ENCODE peak calls at places on chromosome X, in nine cellular contexts. One of them, this sample, is unnamed.

GRCh38 chrX:10939384-10939783 is 171.7 kb upstream of the HCCS start:
- DNase-seq in CD8-positive, alpha-beta memory T cell: no peak
- DNase-seq in heart left ventricle: no peak
- DNase-seq in HepG2: peak; percentile 64
- DNase-seq in mucosa of descending colon: no peak
- DNase-seq in cardiac muscle cell: no peak
- DNase-seq in stomach: no peak
- DNase-seq in dorsolateral prefrontal cortex: no peak
- DNase-seq in fibroblast of lung: no peak
- DNase-seq in this sample: no peak

GRCh38 chrX:46803140-46803539 is 33.7 kb upstream of the RP2 start:
- DNase-seq in CD8-positive, alpha-beta memory T cell: no peak
- DNase-seq in heart left ventricle: no peak
- DNase-seq in HepG2: peak; percentile 15
- DNase-seq in mucosa of descending colon: no peak
- DNase-seq in cardiac muscle cell: no peak
- DNase-seq in stomach: no peak
- DNase-seq in dorsolateral prefrontal cortex: no peak
- DNase-seq in fibroblast of lung: peak; percentile 12
- DNase-seq in this sample: no peak

GRCh38 chrX:20067709-20068315 is 48.9 kb downstream of the MAP7D2 start:
- DNase-seq in CD8-positive, alpha-beta memory T cell: no peak
- DNase-seq in heart left ventricle: peak; percentile 73
- DNase-seq in HepG2: no peak
- DNase-seq in mucosa of descending colon: peak; percentile 47
- DNase-seq in cardiac muscle cell: peak; percentile 86
- DNase-seq in stomach: peak; percentile 90
- DNase-seq in dorsolateral prefrontal cortex: peak; percentile 56
- DNase-seq in fibroblast of lung: peak; percentile 83
- DNase-seq in this sample: peak; percentile 87

GRCh38 chrX:113802837-113803236 is 781.0 kb upstream of the HTR2C start:
- DNase-seq in CD8-positive, alpha-beta memory T cell: no peak
- DNase-seq in heart left ventricle: no peak
- DNase-seq in HepG2: no peak
- DNase-seq in mucosa of descending colon: no peak
- DNase-seq in cardiac muscle cell: peak; percentile 67
- DNase-seq in stomach: no peak
- DNase-seq in dorsolateral prefrontal cortex: no peak
- DNase-seq in fibroblast of lung: no peak
- DNase-seq in this sample: no peak

GRCh38 chrX:85084770-85085393 is 81.2 kb downstream of the APOOL start:
- DNase-seq in CD8-positive, alpha-beta memory T cell: peak; percentile 4
- DNase-seq in heart left ventricle: no peak
- DNase-seq in HepG2: peak; percentile 11
- DNase-seq in mucosa of descending colon: peak; percentile 26
- DNase-seq in cardiac muscle cell: peak; percentile 40
- DNase-seq in stomach: no peak
- DNase-seq in dorsolateral prefrontal cortex: no peak
- DNase-seq in fibroblast of lung: peak; percentile 46
- DNase-seq in this sample: peak; percentile 33

GRCh38 chrX:73126240-73126639 is 46.9 kb upstream of the PABPC1L2A start:
- DNase-seq in CD8-positive, alpha-beta memory T cell: no peak
- DNase-seq in heart left ventricle: no peak
- DNase-seq in HepG2: no peak
- DNase-seq in mucosa of descending colon: peak; percentile 38
- DNase-seq in cardiac muscle cell: no peak
- DNase-seq in stomach: no peak
- DNase-seq in dorsolateral prefrontal cortex: no peak
- DNase-seq in fibroblast of lung: no peak
- DNase-seq in this sample: no peak

GRCh38 chrX:104310084-104310483 is 55.4 kb upstream of the ESX1 start:
- DNase-seq in CD8-positive, alpha-beta memory T cell: no peak
- DNase-seq in heart left ventricle: no peak
- DNase-seq in HepG2: no peak
- DNase-seq in mucosa of descending colon: peak; percentile 5
- DNase-seq in cardiac muscle cell: peak; percentile 53
- DNase-seq in stomach: no peak
- DNase-seq in dorsolateral prefrontal cortex: peak; percentile 35
- DNase-seq in fibroblast of lung: peak; percentile 54
- DNase-seq in this sample: peak; percentile 49

GRCh38 chrX:122579521-122579920 is 604.6 kb upstream of the GRIA3 start:
- DNase-seq in CD8-positive, alpha-beta memory T cell: no peak
- DNase-seq in heart left ventricle: no peak
- DNase-seq in HepG2: no peak
- DNase-seq in mucosa of descending colon: no peak
- DNase-seq in cardiac muscle cell: no peak
- DNase-seq in stomach: no peak
- DNase-seq in dorsolateral prefrontal cortex: no peak
- DNase-seq in fibroblast of lung: peak; percentile 1
- DNase-seq in this sample: peak; percentile 39

GRCh38 chrX:49754238-49754857 is 58.6 kb upstream of the PAGE1 start:
- DNase-seq in CD8-positive, alpha-beta memory T cell: peak; percentile 21
- DNase-seq in heart left ventricle: no peak
- DNase-seq in HepG2: peak; percentile 24
- DNase-seq in mucosa of descending colon: peak; percentile 36
- DNase-seq in cardiac muscle cell: peak; percentile 44
- DNase-seq in stomach: peak; percentile 46
- DNase-seq in dorsolateral prefrontal cortex: no peak
- DNase-seq in fibroblast of lung: peak; percentile 34
- DNase-seq in this sample: peak; percentile 17

GRCh38 chrX:34656842-34657780 is at the start of gene TMEM47:
- DNase-seq in CD8-positive, alpha-beta memory T cell: no peak
- DNase-seq in heart left ventricle: peak; percentile 80
- DNase-seq in HepG2: no peak
- DNase-seq in mucosa of descending colon: peak; percentile 62
- DNase-seq in cardiac muscle cell: peak; percentile 81
- DNase-seq in stomach: peak; percentile 71
- DNase-seq in dorsolateral prefrontal cortex: peak; percentile 28
- DNase-seq in fibroblast of lung: peak; percentile 72
- DNase-seq in this sample: peak; percentile 71

GRCh38 chrX:119488749-119489148 is 20.5 kb downstream of the SLC25A5 start:
- DNase-seq in CD8-positive, alpha-beta memory T cell: peak; percentile 21
- DNase-seq in heart left ventricle: no peak
- DNase-seq in HepG2: peak; percentile 27
- DNase-seq in mucosa of descending colon: peak; percentile 85
- DNase-seq in cardiac muscle cell: peak; percentile 65
- DNase-seq in stomach: peak; percentile 75
- DNase-seq in dorsolateral prefrontal cortex: peak; percentile 47
- DNase-seq in fibroblast of lung: peak; percentile 59
- DNase-seq in this sample: peak; percentile 46

GRCh38 chrX:151996329-151996728 is 21.9 kb upstream of the GABRE start:
- DNase-seq in CD8-positive, alpha-beta memory T cell: no peak
- DNase-seq in heart left ventricle: no peak
- DNase-seq in HepG2: no peak
- DNase-seq in mucosa of descending colon: peak; percentile 12
- DNase-seq in cardiac muscle cell: no peak
- DNase-seq in stomach: no peak
- DNase-seq in dorsolateral prefrontal cortex: no peak
- DNase-seq in fibroblast of lung: no peak
- DNase-seq in this sample: no peak

GRCh38 chrX:826026-826425 is 195.4 kb downstream of the SHOX start:
- DNase-seq in CD8-positive, alpha-beta memory T cell: no peak
- DNase-seq in heart left ventricle: no peak
- DNase-seq in HepG2: no peak
- DNase-seq in mucosa of descending colon: no peak
- DNase-seq in cardiac muscle cell: no peak
- DNase-seq in stomach: no peak
- DNase-seq in dorsolateral prefrontal cortex: no peak
- DNase-seq in fibroblast of lung: no peak
- DNase-seq in this sample: peak; percentile 44

GRCh38 chrX:106987488-106987887 is 12.5 kb downstream of the MORC4 start:
- DNase-seq in CD8-positive, alpha-beta memory T cell: no peak
- DNase-seq in heart left ventricle: no peak
- DNase-seq in HepG2: no peak
- DNase-seq in mucosa of descending colon: no peak
- DNase-seq in cardiac muscle cell: no peak
- DNase-seq in stomach: no peak
- DNase-seq in dorsolateral prefrontal cortex: no peak
- DNase-seq in fibroblast of lung: no peak
- DNase-seq in this sample: no peak

GRCh38 chrX:41449615-41450014 is 2.5 kb downstream of the NYX start:
- DNase-seq in CD8-positive, alpha-beta memory T cell: no peak
- DNase-seq in heart left ventricle: no peak
- DNase-seq in HepG2: no peak
- DNase-seq in mucosa of descending colon: no peak
- DNase-seq in cardiac muscle cell: no peak
- DNase-seq in stomach: no peak
- DNase-seq in dorsolateral prefrontal cortex: no peak
- DNase-seq in fibroblast of lung: peak; percentile 38
- DNase-seq in this sample: peak; percentile 16

GRCh38 chrX:76920621-76921020 is 493.1 kb downstream of the MAGEE1 start:
- DNase-seq in CD8-positive, alpha-beta memory T cell: no peak
- DNase-seq in heart left ventricle: no peak
- DNase-seq in HepG2: no peak
- DNase-seq in mucosa of descending colon: no peak
- DNase-seq in cardiac muscle cell: no peak
- DNase-seq in stomach: no peak
- DNase-seq in dorsolateral prefrontal cortex: no peak
- DNase-seq in fibroblast of lung: no peak
- DNase-seq in this sample: no peak

GRCh38 chrX:21047034-21047455 is 327.2 kb upstream of the CNKSR2 start:
- DNase-seq in CD8-positive, alpha-beta memory T cell: no peak
- DNase-seq in heart left ventricle: no peak
- DNase-seq in HepG2: no peak
- DNase-seq in mucosa of descending colon: no peak
- DNase-seq in cardiac muscle cell: no peak
- DNase-seq in stomach: no peak
- DNase-seq in dorsolateral prefrontal cortex: no peak
- DNase-seq in fibroblast of lung: no peak
- DNase-seq in this sample: no peak

GRCh38 chrX:115413246-115413878 is 123.8 kb downstream of the LUZP4 start:
- DNase-seq in CD8-positive, alpha-beta memory T cell: no peak
- DNase-seq in heart left ventricle: no peak
- DNase-seq in HepG2: no peak
- DNase-seq in mucosa of descending colon: no peak
- DNase-seq in cardiac muscle cell: no peak
- DNase-seq in stomach: no peak
- DNase-seq in dorsolateral prefrontal cortex: no peak
- DNase-seq in fibroblast of lung: peak; percentile 58
- DNase-seq in this sample: peak; percentile 74

DNA sequence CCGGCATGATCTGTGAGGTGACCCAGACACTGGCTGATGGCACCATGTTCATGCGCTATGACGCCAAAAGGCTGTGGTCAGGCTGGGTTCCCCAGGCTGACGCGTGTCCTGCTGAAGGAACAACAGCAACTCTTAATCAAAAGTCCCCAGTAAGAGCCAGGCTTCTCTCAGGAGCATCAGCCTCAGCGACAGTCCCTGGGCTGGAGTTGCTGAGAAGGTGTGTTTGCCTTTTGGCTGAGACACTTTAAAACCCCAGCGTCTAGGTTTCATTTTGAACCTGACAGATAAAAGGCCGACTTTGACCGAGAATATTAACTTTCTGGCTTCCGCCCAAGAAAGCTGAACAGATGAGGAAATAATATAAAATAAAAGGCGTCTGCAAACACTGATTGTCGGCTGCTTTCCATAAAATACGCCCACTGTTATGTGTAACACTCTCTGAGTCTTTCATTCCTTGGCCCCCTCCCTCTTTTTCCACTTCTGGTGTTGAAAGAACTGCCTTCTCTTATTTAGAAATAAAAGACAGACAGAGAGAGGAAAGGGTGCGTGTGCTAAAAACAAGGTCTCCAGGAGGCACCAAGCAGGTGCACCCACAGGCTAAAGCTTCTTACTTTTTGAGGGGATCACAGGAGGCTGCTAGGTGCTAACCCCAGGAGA is 373.6 kb downstream of the MID1IP1 start:
- DNase-seq in CD8-positive, alpha-beta memory T cell: peak; percentile 45
- DNase-seq in heart left ventricle: no peak
- DNase-seq in HepG2: no peak
- DNase-seq in mucosa of descending colon: peak; percentile 69
- DNase-seq in cardiac muscle cell: peak; percentile 34
- DNase-seq in stomach: peak; percentile 38
- DNase-seq in dorsolateral prefrontal cortex: no peak
- DNase-seq in fibroblast of lung: no peak
- DNase-seq in this sample: no peak
- H3K4me3 ChIP-seq in CD8-positive, alpha-beta memory T cell: peak overlapping the region; percentile 32
- H3K4me3 ChIP-seq in heart left ventricle: peak overlapping the region; percentile 12
- H3K4me3 ChIP-seq in HepG2: no peak overlapping the region
- H3K4me3 ChIP-seq in mucosa of descending colon: no peak overlapping the region
- H3K4me3 ChIP-seq in cardiac muscle cell: no peak overlapping the region
- H3K4me3 ChIP-seq in stomach: no peak overlapping the region
- H3K4me3 ChIP-seq in dorsolateral prefrontal cortex: no peak overlapping the region
- H3K4me3 ChIP-seq in fibroblast of lung: no peak overlapping the region
- H3K4me3 ChIP-seq in this sample: no peak overlapping the region

DNA sequence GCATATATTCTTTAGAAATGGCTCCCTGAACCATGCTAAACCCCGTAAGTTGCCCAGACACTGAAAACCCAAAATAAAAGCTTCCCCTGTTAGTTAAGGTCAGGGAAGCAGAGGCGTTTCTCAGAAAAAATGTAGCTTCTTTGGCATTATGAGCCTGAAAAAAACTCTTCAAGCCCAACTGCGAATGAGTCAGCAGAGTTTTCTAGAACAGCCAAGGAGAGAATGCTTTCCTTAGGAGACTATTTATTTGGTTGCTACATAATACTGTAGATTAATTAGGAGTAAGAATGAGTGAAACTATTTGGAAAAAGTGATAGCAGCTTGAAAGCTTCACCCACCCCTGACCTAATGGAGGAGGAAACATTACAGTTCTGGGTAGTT is 53.9 kb upstream of the ATXN3L start:
- DNase-seq in CD8-positive, alpha-beta memory T cell: no peak
- DNase-seq in heart left ventricle: no peak
- DNase-seq in HepG2: no peak
- DNase-seq in mucosa of descending colon: no peak
- DNase-seq in cardiac muscle cell: peak; percentile 85
- DNase-seq in stomach: no peak
- DNase-seq in dorsolateral prefrontal cortex: no peak
- DNase-seq in fibroblast of lung: peak; percentile 86
- DNase-seq in this sample: peak; percentile 79
- H3K4me3 ChIP-seq in CD8-positive, alpha-beta memory T cell: no peak overlapping the region
- H3K4me3 ChIP-seq in heart left ventricle: no peak overlapping the region
- H3K4me3 ChIP-seq in HepG2: no peak overlapping the region
- H3K4me3 ChIP-seq in mucosa of descending colon: no peak overlapping the region
- H3K4me3 ChIP-seq in cardiac muscle cell: no peak overlapping the region
- H3K4me3 ChIP-seq in stomach: no peak overlapping the region
- H3K4me3 ChIP-seq in dorsolateral prefrontal cortex: no peak overlapping the region
- H3K4me3 ChIP-seq in fibroblast of lung: no peak overlapping the region
- H3K4me3 ChIP-seq in this sample: no peak overlapping the region

GRCh38 chrX:23334536-23334870 is at the start of gene PTCHD1:
- DNase-seq in CD8-positive, alpha-beta memory T cell: no peak
- DNase-seq in heart left ventricle: no peak
- DNase-seq in HepG2: no peak
- DNase-seq in mucosa of descending colon: no peak
- DNase-seq in cardiac muscle cell: no peak
- DNase-seq in stomach: no peak
- DNase-seq in dorsolateral prefrontal cortex: no peak
- DNase-seq in fibroblast of lung: no peak
- DNase-seq in this sample: no peak
- H3K4me3 ChIP-seq in CD8-positive, alpha-beta memory T cell: no peak within 1 kb of the TSS
- H3K4me3 ChIP-seq in heart left ventricle: peak within 1 kb of the TSS; percentile 20
- H3K4me3 ChIP-seq in HepG2: no peak within 1 kb of the TSS
- H3K4me3 ChIP-seq in mucosa of descending colon: no peak within 1 kb of the TSS
- H3K4me3 ChIP-seq in cardiac muscle cell: peak within 1 kb of the TSS; percentile 36
- H3K4me3 ChIP-seq in stomach: peak within 1 kb of the TSS; percentile 54
- H3K4me3 ChIP-seq in dorsolateral prefrontal cortex: peak within 1 kb of the TSS; percentile 41
- H3K4me3 ChIP-seq in fibroblast of lung: peak within 1 kb of the TSS; percentile 10
- H3K4me3 ChIP-seq in this sample: peak within 1 kb of the TSS; percentile 4

GRCh38 chrX:40168183-40169015 is 70.6 kb upstream of the BCOR start:
- DNase-seq in CD8-positive, alpha-beta memory T cell: no peak
- DNase-seq in heart left ventricle: peak; percentile 22
- DNase-seq in HepG2: no peak
- DNase-seq in mucosa of descending colon: no peak
- DNase-seq in cardiac muscle cell: no peak
- DNase-seq in stomach: no peak
- DNase-seq in dorsolateral prefrontal cortex: no peak
- DNase-seq in fibroblast of lung: no peak
- DNase-seq in this sample: no peak
- H3K4me3 ChIP-seq in CD8-positive, alpha-beta memory T cell: no peak overlapping the region
- H3K4me3 ChIP-seq in heart left ventricle: peak overlapping the region; percentile 54
- H3K4me3 ChIP-seq in HepG2: no peak overlapping the region
- H3K4me3 ChIP-seq in mucosa of descending colon: no peak overlapping the region
- H3K4me3 ChIP-seq in cardiac muscle cell: peak overlapping the region; percentile 21
- H3K4me3 ChIP-seq in stomach: peak overlapping the region; percentile 39
- H3K4me3 ChIP-seq in dorsolateral prefrontal cortex: peak overlapping the region; percentile 51
- H3K4me3 ChIP-seq in fibroblast of lung: peak overlapping the region; percentile 41
- H3K4me3 ChIP-seq in this sample: no peak overlapping the region